ENCODE peak calls at places on chromosomes 13 and 19, in nine cellular contexts. One of them, this sample, is unnamed.

GRCh38 chr19:33840783-33841182 is 44.1 kb downstream of the KCTD15 start:
- DNase-seq in bronchial epithelial cell: no peak
- DNase-seq in astrocyte of the spinal cord: no peak
- DNase-seq in activated CD8-positive, alpha-beta memory T cell treated with anti-CD3 and anti-CD28 coated beads for 1 hour: no peak
- DNase-seq in hypothalamus: no peak
- DNase-seq in EL: no peak
- DNase-seq in Calu3: no peak
- DNase-seq in activated naive CD8-positive, alpha-beta T cell treated with anti-CD3 and anti-CD28 coated beads, Interleukin-2, amount 50 U/mL, for 24 hours: no peak
- DNase-seq in Caco-2: no peak
- DNase-seq in this sample: no peak

GRCh38 chr19:47492571-47493377 is 8.8 kb upstream of the KPTN start:
- DNase-seq in hypothalamus: no peak
- DNase-seq in EL: no peak
- DNase-seq in Calu3: no peak
- DNase-seq in activated naive CD8-positive, alpha-beta T cell treated with anti-CD3 and anti-CD28 coated beads, Interleukin-2, amount 50 U/mL, for 24 hours: no peak
- DNase-seq in bronchial epithelial cell: no peak
- DNase-seq in Caco-2: no peak
- DNase-seq in activated CD8-positive, alpha-beta memory T cell treated with anti-CD3 and anti-CD28 coated beads for 1 hour: no peak
- DNase-seq in astrocyte of the spinal cord: no peak
- DNase-seq in this sample: no peak

GRCh38 chr13:51249767-51250741 is 27.9 kb downstream of the FAM124A start:
- DNase-seq in astrocyte of the spinal cord: no peak
- DNase-seq in bronchial epithelial cell: no peak
- DNase-seq in hypothalamus: no peak
- DNase-seq in Caco-2: no peak
- DNase-seq in Calu3: no peak
- DNase-seq in activated naive CD8-positive, alpha-beta T cell treated with anti-CD3 and anti-CD28 coated beads, Interleukin-2, amount 50 U/mL, for 24 hours: no peak
- DNase-seq in EL: no peak
- DNase-seq in activated CD8-positive, alpha-beta memory T cell treated with anti-CD3 and anti-CD28 coated beads for 1 hour: no peak
- DNase-seq in this sample: no peak

GRCh38 chr19:9178901-9179300 is at the start of gene OR7D2:
- DNase-seq in activated CD8-positive, alpha-beta memory T cell treated with anti-CD3 and anti-CD28 coated beads for 1 hour: no peak
- DNase-seq in Caco-2: no peak
- DNase-seq in hypothalamus: no peak
- DNase-seq in bronchial epithelial cell: peak
- DNase-seq in Calu3: no peak
- DNase-seq in activated naive CD8-positive, alpha-beta T cell treated with anti-CD3 and anti-CD28 coated beads, Interleukin-2, amount 50 U/mL, for 24 hours: no peak
- DNase-seq in EL: peak
- DNase-seq in astrocyte of the spinal cord: no peak
- DNase-seq in this sample: no peak

GRCh38 chr13:37173214-37173613 is 67.8 kb upstream of the CSNK1A1L start:
- DNase-seq in hypothalamus: no peak
- DNase-seq in Caco-2: no peak
- DNase-seq in bronchial epithelial cell: no peak
- DNase-seq in EL: peak
- DNase-seq in Calu3: no peak
- DNase-seq in activated naive CD8-positive, alpha-beta T cell treated with anti-CD3 and anti-CD28 coated beads, Interleukin-2, amount 50 U/mL, for 24 hours: no peak
- DNase-seq in activated CD8-positive, alpha-beta memory T cell treated with anti-CD3 and anti-CD28 coated beads for 1 hour: no peak
- DNase-seq in astrocyte of the spinal cord: peak
- DNase-seq in this sample: no peak

GRCh38 chr19:49453757-49454248 is 778 bp downstream of the ALDH16A1 start:
- DNase-seq in activated naive CD8-positive, alpha-beta T cell treated with anti-CD3 and anti-CD28 coated beads, Interleukin-2, amount 50 U/mL, for 24 hours: no peak
- DNase-seq in bronchial epithelial cell: no peak
- DNase-seq in Calu3: no peak
- DNase-seq in activated CD8-positive, alpha-beta memory T cell treated with anti-CD3 and anti-CD28 coated beads for 1 hour: no peak
- DNase-seq in hypothalamus: no peak
- DNase-seq in EL: no peak
- DNase-seq in astrocyte of the spinal cord: no peak
- DNase-seq in Caco-2: no peak
- DNase-seq in this sample: peak

GRCh38 chr13:28299941-28300340 is 161.6 kb downstream of the PAN3 start:
- DNase-seq in activated CD8-positive, alpha-beta memory T cell treated with anti-CD3 and anti-CD28 coated beads for 1 hour: no peak
- DNase-seq in hypothalamus: no peak
- DNase-seq in astrocyte of the spinal cord: no peak
- DNase-seq in activated naive CD8-positive, alpha-beta T cell treated with anti-CD3 and anti-CD28 coated beads, Interleukin-2, amount 50 U/mL, for 24 hours: no peak
- DNase-seq in Calu3: no peak
- DNase-seq in EL: no peak
- DNase-seq in bronchial epithelial cell: no peak
- DNase-seq in Caco-2: no peak
- DNase-seq in this sample: no peak

GRCh38 chr13:114063545-114064515 is 68.6 kb downstream of the RASA3 start:
- DNase-seq in bronchial epithelial cell: no peak
- DNase-seq in activated naive CD8-positive, alpha-beta T cell treated with anti-CD3 and anti-CD28 coated beads, Interleukin-2, amount 50 U/mL, for 24 hours: no peak
- DNase-seq in astrocyte of the spinal cord: peak
- DNase-seq in EL: peak
- DNase-seq in Calu3: peak
- DNase-seq in activated CD8-positive, alpha-beta memory T cell treated with anti-CD3 and anti-CD28 coated beads for 1 hour: peak
- DNase-seq in hypothalamus: no peak
- DNase-seq in Caco-2: no peak
- DNase-seq in this sample: no peak

GRCh38 chr13:75258159-75258782 is 223.7 kb downstream of the TBC1D4 start:
- DNase-seq in EL: peak
- DNase-seq in astrocyte of the spinal cord: peak
- DNase-seq in Caco-2: no peak
- DNase-seq in activated naive CD8-positive, alpha-beta T cell treated with anti-CD3 and anti-CD28 coated beads, Interleukin-2, amount 50 U/mL, for 24 hours: no peak
- DNase-seq in Calu3: no peak
- DNase-seq in activated CD8-positive, alpha-beta memory T cell treated with anti-CD3 and anti-CD28 coated beads for 1 hour: no peak
- DNase-seq in hypothalamus: no peak
- DNase-seq in bronchial epithelial cell: peak
- DNase-seq in this sample: no peak

GRCh38 chr19:10262771-10263170 is 8.1 kb upstream of the ICAM1 start:
- DNase-seq in activated CD8-positive, alpha-beta memory T cell treated with anti-CD3 and anti-CD28 coated beads for 1 hour: no peak
- DNase-seq in activated naive CD8-positive, alpha-beta T cell treated with anti-CD3 and anti-CD28 coated beads, Interleukin-2, amount 50 U/mL, for 24 hours: no peak
- DNase-seq in hypothalamus: no peak
- DNase-seq in EL: peak
- DNase-seq in astrocyte of the spinal cord: no peak
- DNase-seq in Calu3: no peak
- DNase-seq in Caco-2: no peak
- DNase-seq in bronchial epithelial cell: no peak
- DNase-seq in this sample: no peak

GRCh38 chr13:43331676-43332075 is 308.3 kb downstream of the DNAJC15 start:
- DNase-seq in activated naive CD8-positive, alpha-beta T cell treated with anti-CD3 and anti-CD28 coated beads, Interleukin-2, amount 50 U/mL, for 24 hours: no peak
- DNase-seq in activated CD8-positive, alpha-beta memory T cell treated with anti-CD3 and anti-CD28 coated beads for 1 hour: no peak
- DNase-seq in astrocyte of the spinal cord: peak
- DNase-seq in EL: no peak
- DNase-seq in hypothalamus: peak
- DNase-seq in Caco-2: no peak
- DNase-seq in bronchial epithelial cell: peak
- DNase-seq in Calu3: no peak
- DNase-seq in this sample: no peak

GRCh38 chr19:49880162-49880869 is 2.8 kb downstream of the TBC1D17 start:
- DNase-seq in astrocyte of the spinal cord: no peak
- DNase-seq in Calu3: no peak
- DNase-seq in bronchial epithelial cell: no peak
- DNase-seq in activated CD8-positive, alpha-beta memory T cell treated with anti-CD3 and anti-CD28 coated beads for 1 hour: no peak
- DNase-seq in EL: no peak
- DNase-seq in Caco-2: peak
- DNase-seq in hypothalamus: no peak
- DNase-seq in activated naive CD8-positive, alpha-beta T cell treated with anti-CD3 and anti-CD28 coated beads, Interleukin-2, amount 50 U/mL, for 24 hours: no peak
- DNase-seq in this sample: no peak

GRCh38 chr13:113080901-113081521 is 24.6 kb upstream of the F7 start:
- DNase-seq in Calu3: no peak
- DNase-seq in activated CD8-positive, alpha-beta memory T cell treated with anti-CD3 and anti-CD28 coated beads for 1 hour: no peak
- DNase-seq in astrocyte of the spinal cord: no peak
- DNase-seq in hypothalamus: no peak
- DNase-seq in Caco-2: no peak
- DNase-seq in activated naive CD8-positive, alpha-beta T cell treated with anti-CD3 and anti-CD28 coated beads, Interleukin-2, amount 50 U/mL, for 24 hours: no peak
- DNase-seq in EL: no peak
- DNase-seq in bronchial epithelial cell: no peak
- DNase-seq in this sample: no peak

GRCh38 chr19:44003461-44004134 is 841 bp downstream of the ZNF230 start:
- DNase-seq in bronchial epithelial cell: peak
- DNase-seq in hypothalamus: peak
- DNase-seq in EL: peak
- DNase-seq in activated CD8-positive, alpha-beta memory T cell treated with anti-CD3 and anti-CD28 coated beads for 1 hour: no peak
- DNase-seq in activated naive CD8-positive, alpha-beta T cell treated with anti-CD3 and anti-CD28 coated beads, Interleukin-2, amount 50 U/mL, for 24 hours: peak
- DNase-seq in Calu3: peak
- DNase-seq in astrocyte of the spinal cord: peak
- DNase-seq in Caco-2: no peak
- DNase-seq in this sample: peak

GRCh38 chr19:22625266-22626035 is 8.7 kb upstream of the ZNF492 start:
- DNase-seq in astrocyte of the spinal cord: no peak
- DNase-seq in hypothalamus: no peak
- DNase-seq in Calu3: no peak
- DNase-seq in bronchial epithelial cell: no peak
- DNase-seq in activated CD8-positive, alpha-beta memory T cell treated with anti-CD3 and anti-CD28 coated beads for 1 hour: no peak
- DNase-seq in Caco-2: no peak
- DNase-seq in activated naive CD8-positive, alpha-beta T cell treated with anti-CD3 and anti-CD28 coated beads, Interleukin-2, amount 50 U/mL, for 24 hours: no peak
- DNase-seq in EL: no peak
- DNase-seq in this sample: no peak

GRCh38 chr19:51387924-51388389 is at the start of gene LIM2:
- DNase-seq in activated CD8-positive, alpha-beta memory T cell treated with anti-CD3 and anti-CD28 coated beads for 1 hour: no peak
- DNase-seq in Calu3: no peak
- DNase-seq in EL: no peak
- DNase-seq in astrocyte of the spinal cord: no peak
- DNase-seq in bronchial epithelial cell: no peak
- DNase-seq in Caco-2: no peak
- DNase-seq in activated naive CD8-positive, alpha-beta T cell treated with anti-CD3 and anti-CD28 coated beads, Interleukin-2, amount 50 U/mL, for 24 hours: no peak
- DNase-seq in hypothalamus: no peak
- DNase-seq in this sample: no peak

GRCh38 chr13:92948034-92948433 is 278.6 kb upstream of the GPC6 start:
- DNase-seq in EL: no peak
- DNase-seq in activated CD8-positive, alpha-beta memory T cell treated with anti-CD3 and anti-CD28 coated beads for 1 hour: no peak
- DNase-seq in bronchial epithelial cell: no peak
- DNase-seq in Caco-2: no peak
- DNase-seq in hypothalamus: no peak
- DNase-seq in astrocyte of the spinal cord: no peak
- DNase-seq in Calu3: no peak
- DNase-seq in activated naive CD8-positive, alpha-beta T cell treated with anti-CD3 and anti-CD28 coated beads, Interleukin-2, amount 50 U/mL, for 24 hours: no peak
- DNase-seq in this sample: no peak

GRCh38 chr19:5903502-5904301 is at the start of gene NDUFA11:
- DNase-seq in activated naive CD8-positive, alpha-beta T cell treated with anti-CD3 and anti-CD28 coated beads, Interleukin-2, amount 50 U/mL, for 24 hours: peak
- DNase-seq in activated CD8-positive, alpha-beta memory T cell treated with anti-CD3 and anti-CD28 coated beads for 1 hour: peak
- DNase-seq in hypothalamus: peak
- DNase-seq in Caco-2: peak
- DNase-seq in Calu3: peak
- DNase-seq in EL: peak
- DNase-seq in astrocyte of the spinal cord: peak
- DNase-seq in bronchial epithelial cell: no peak
- DNase-seq in this sample: peak

GRCh38 chr13:20729633-20730585 is 26.4 kb downstream of the IL17D start:
- DNase-seq in astrocyte of the spinal cord: no peak
- DNase-seq in hypothalamus: no peak
- DNase-seq in activated CD8-positive, alpha-beta memory T cell treated with anti-CD3 and anti-CD28 coated beads for 1 hour: no peak
- DNase-seq in bronchial epithelial cell: no peak
- DNase-seq in EL: no peak
- DNase-seq in Caco-2: no peak
- DNase-seq in Calu3: no peak
- DNase-seq in activated naive CD8-positive, alpha-beta T cell treated with anti-CD3 and anti-CD28 coated beads, Interleukin-2, amount 50 U/mL, for 24 hours: no peak
- DNase-seq in this sample: no peak

GRCh38 chr19:45577111-45577905 is 7.3 kb downstream of the OPA3 start:
- DNase-seq in astrocyte of the spinal cord: peak
- DNase-seq in activated CD8-positive, alpha-beta memory T cell treated with anti-CD3 and anti-CD28 coated beads for 1 hour: no peak
- DNase-seq in EL: peak
- DNase-seq in Calu3: peak
- DNase-seq in bronchial epithelial cell: peak
- DNase-seq in activated naive CD8-positive, alpha-beta T cell treated with anti-CD3 and anti-CD28 coated beads, Interleukin-2, amount 50 U/mL, for 24 hours: no peak
- DNase-seq in hypothalamus: no peak
- DNase-seq in Caco-2: peak
- DNase-seq in this sample: no peak

GRCh38 chr13:84686458-84686857 is 804.2 kb upstream of the SLITRK1 start:
- DNase-seq in activated naive CD8-positive, alpha-beta T cell treated with anti-CD3 and anti-CD28 coated beads, Interleukin-2, amount 50 U/mL, for 24 hours: no peak
- DNase-seq in activated CD8-positive, alpha-beta memory T cell treated with anti-CD3 and anti-CD28 coated beads for 1 hour: no peak
- DNase-seq in astrocyte of the spinal cord: no peak
- DNase-seq in EL: no peak
- DNase-seq in Caco-2: no peak
- DNase-seq in bronchial epithelial cell: no peak
- DNase-seq in hypothalamus: no peak
- DNase-seq in Calu3: no peak
- DNase-seq in this sample: no peak

GRCh38 chr19:7366701-7367420 is 18.1 kb downstream of the ARHGEF18 start:
- DNase-seq in activated naive CD8-positive, alpha-beta T cell treated with anti-CD3 and anti-CD28 coated beads, Interleukin-2, amount 50 U/mL, for 24 hours: peak
- DNase-seq in astrocyte of the spinal cord: peak
- DNase-seq in Calu3: no peak
- DNase-seq in EL: peak
- DNase-seq in hypothalamus: no peak
- DNase-seq in Caco-2: no peak
- DNase-seq in bronchial epithelial cell: peak
- DNase-seq in activated CD8-positive, alpha-beta memory T cell treated with anti-CD3 and anti-CD28 coated beads for 1 hour: no peak
- DNase-seq in this sample: peak

This sample was measured in stimulated activated naive B cell treated with anti-CD40 and anti-IgM and Interleukin-4, amounts not matched to agents 10 μg/mL and 1 μg/mL and 100 μg/mL, for 72 hours.